ENCODE peak calls at places on chromosome 2, in four cellular contexts. J is WTC11, A is GM12865, D is thoracic aorta. T is an unnamed sample.

GRCh38 chr2:30971291-30972025 is 164.2 kb upstream of the CAPN13 start:
- DNase-seq in J (no peak), A (no peak), D (no peak), T (no peak)

GRCh38 chr2:47437287-47437686 is 34.3 kb downstream of the MSH2 start:
- DNase-seq in J (no peak), A (peak; percentile 32), D (no peak), T (no peak)

GRCh38 chr2:60533114-60534033 is 20.1 kb downstream of the BCL11A start:
- DNase-seq in J (no peak), A (no peak), D (no peak), T (no peak)

GRCh38 chr2:26640781-26641564 is at the start of gene CIB4:
- DNase-seq in J (no peak), A (no peak), D (no peak), T (no peak)

GRCh38 chr2:231395188-231396057 is at the start of gene B3GNT7:
- DNase-seq in J (peak; percentile 63), A (peak; percentile 48), D (no peak), T (no peak)

GRCh38 chr2:26522325-26523120 is 44.6 kb upstream of the OTOF start:
- DNase-seq in J (no peak), A (no peak), D (no peak), T (no peak)

GRCh38 chr2:241390301-241391206 is 34.5 kb downstream of the FARP2 start:
- DNase-seq in J (no peak), A (peak; percentile 67), D (no peak), T (no peak)

GRCh38 chr2:223613017-223613950 is 11.1 kb upstream of the SCG2 start:
- DNase-seq in J (peak; percentile 60), A (no peak), D (peak; percentile 76), T (peak; percentile 68)

GRCh38 chr2:42636956-42637355 is 68.5 kb downstream of the MTA3 start:
- DNase-seq in J (no peak), A (no peak), D (no peak), T (no peak)

GRCh38 chr2:112583497-112584133 is 794 bp upstream of the CHCHD5 start:
- DNase-seq in J (no peak), A (peak; percentile 24), D (no peak), T (no peak)

GRCh38 chr2:11773747-11774536 is 27.5 kb downstream of the LPIN1 start:
- DNase-seq in J (no peak), A (no peak), D (no peak), T (no peak)

GRCh38 chr2:18441583-18441982 is 118.9 kb downstream of the RDH14 start:
- DNase-seq in J (no peak), A (no peak), D (no peak), T (no peak)

GRCh38 chr2:56292966-56293365 is 109.2 kb downstream of the CCDC85A start:
- DNase-seq in J (no peak), A (no peak), D (no peak), T (no peak)

GRCh38 chr2:39994151-39994550 is 215.1 kb upstream of the THUMPD2 start:
- DNase-seq in J (no peak), A (no peak), D (no peak), T (no peak)

GRCh38 chr2:27496357-27497287 is at the start of gene GCKR:
- DNase-seq in J (no peak), A (no peak), D (no peak), T (no peak)

GRCh38 chr2:140586379-140586778 is 1544.4 kb downstream of the LRP1B start:
- DNase-seq in J (peak; percentile 64), A (peak; percentile 48), D (no peak), T (no peak)

GRCh38 chr2:28586864-28587263 is 91.0 kb downstream of the PLB1 start:
- DNase-seq in J (no peak), A (peak; percentile 73), D (no peak), T (no peak)

GRCh38 chr2:24115057-24115456 is 8.1 kb downstream of the PFN4 start:
- DNase-seq in J (no peak), A (no peak), D (no peak), T (no peak)

GRCh38 chr2:118697771-118698170 is 149.7 kb downstream of the EN1 start:
- DNase-seq in J (no peak), A (no peak), D (no peak), T (no peak)

GRCh38 chr2:60565472-60565871 is 12.0 kb upstream of the BCL11A start:
- DNase-seq in J (peak; percentile 30), A (peak; percentile 32), D (no peak), T (no peak)

GRCh38 chr2:168712053-168712452 is 90.4 kb upstream of the NOSTRIN start:
- DNase-seq in J (no peak), A (peak; percentile 87), D (no peak), T (no peak)

GRCh38 chr2:66574701-66575624 is 140.0 kb downstream of the MEIS1 start:
- DNase-seq in J (peak; percentile 79), A (no peak), D (no peak), T (no peak)

GRCh38 chr2:98541489-98541888 is 66.8 kb downstream of the COA5 start:
- DNase-seq in J (no peak), A (no peak), D (no peak), T (no peak)

GRCh38 chr2:88199912-88200682 is 30.0 kb downstream of the THNSL2 start:
- DNase-seq in J (peak; percentile 67), A (no peak), D (no peak), T (no peak)

GRCh38 chr2:175742367-175742766 is 259.7 kb downstream of the LNPK start:
- DNase-seq in J (no peak), A (no peak), D (no peak), T (no peak)

GRCh38 chr2:109162999-109163398 is 34.0 kb downstream of the SH3RF3 start:
- DNase-seq in J (no peak), A (no peak), D (peak; percentile 75), T (no peak)

GRCh38 chr2:2981000-2981399 is 396.6 kb downstream of the EIPR1 start:
- DNase-seq in J (no peak), A (no peak), D (no peak), T (no peak)

GRCh38 chr2:237512774-237513466 is 25.9 kb downstream of the MLPH start:
- DNase-seq in J (peak; percentile 92), A (peak; percentile 90), D (peak; percentile 39), T (peak; percentile 88)

GRCh38 chr2:96111823-96112500 is 4.4 kb downstream of the ADRA2B start:
- DNase-seq in J (peak; percentile 4), A (no peak), D (no peak), T (no peak)

GRCh38 chr2:191114403-191114886 is 36.3 kb downstream of the STAT4 start:
- DNase-seq in J (no peak), A (peak; percentile 73), D (no peak), T (no peak)

GRCh38 chr2:217248312-217248935 is 388.6 kb upstream of the TNP1 start:
- DNase-seq in J (peak; percentile 14), A (peak; percentile 59), D (no peak), T (no peak)

GRCh38 chr2:16249269-16250055 is 309.1 kb downstream of the MYCN start:
- DNase-seq in J (no peak), A (no peak), D (no peak), T (no peak)

GRCh38 chr2:224449212-224450147 is 47.6 kb upstream of the FAM124B start:
- DNase-seq in J (no peak), A (peak; percentile 37), D (no peak), T (no peak)

DNA sequence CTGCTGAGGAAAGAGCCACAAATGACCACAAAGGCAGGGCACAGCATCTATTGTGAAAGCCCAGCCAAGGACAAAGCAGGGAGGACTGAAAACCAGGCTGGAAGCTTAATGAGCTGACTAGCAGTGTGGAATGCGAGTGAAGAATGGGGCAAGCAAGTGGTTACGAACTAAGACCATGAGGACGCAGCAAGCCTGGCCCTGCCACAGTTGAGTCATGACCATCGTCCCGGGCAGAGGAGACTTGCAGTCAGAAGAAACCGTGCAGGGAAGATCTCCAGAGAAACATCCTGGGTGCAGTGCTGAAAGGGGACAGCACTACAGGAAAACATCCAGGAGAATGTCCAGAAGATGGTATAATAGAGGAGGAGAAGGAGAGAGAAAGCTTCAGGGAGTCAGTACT is 120.5 kb upstream of the GYPC start:
- DNase-seq in J (no peak), A (no peak), D (no peak), T (no peak)
- TF ChIP-seq CTCF in J (no peak), A (no peak), D (no peak), T (no peak)

GRCh38 chr2:161414385-161415040 is 1.6 kb upstream of the TBR1 start:
- DNase-seq in J (peak; percentile 69), A (no peak), D (no peak), T (no peak)
- TF ChIP-seq CTCF in J (no peak), A (no peak), D (no peak), T (no peak)

GRCh38 chr2:192978317-192978874 is 783.7 kb upstream of the TMEFF2 start:
- DNase-seq in J (no peak), A (no peak), D (no peak), T (no peak)
- TF ChIP-seq CTCF in J (no peak), A (no peak), D (no peak), T (no peak)

DNA sequence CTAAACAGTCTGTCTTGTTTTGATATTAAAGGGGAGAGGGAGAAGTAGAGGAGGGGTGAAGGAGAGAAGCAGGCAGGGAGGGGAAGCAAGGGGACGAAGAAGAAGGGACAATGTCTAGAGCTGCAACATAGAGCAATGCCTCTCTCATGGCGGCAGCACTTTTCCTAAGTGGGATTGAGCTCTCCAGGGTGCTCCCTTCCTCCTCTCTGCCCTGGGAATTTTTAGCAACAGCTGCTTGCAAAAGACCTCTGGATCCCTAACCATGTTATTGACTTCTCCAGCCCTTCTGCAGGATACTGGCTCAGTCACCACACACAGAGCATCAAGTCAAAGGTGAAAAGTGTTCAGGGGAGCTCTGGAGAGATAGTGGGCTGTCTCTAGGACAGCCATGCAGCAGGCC is 734.9 kb downstream of the EPHA4 start:
- DNase-seq in J (no peak), A (no peak), D (no peak), T (no peak)
- TF ChIP-seq CTCF in J (no peak), A (no peak), D (no peak), T (no peak)